ENCODE peak calls at places on chromosomes 12 and 14, in nine cellular contexts. W is testis, C is fibroblast of pulmonary artery, D is AG10803, Y is fibroblast of the aortic adventitia, M is adrenal gland, F is psoas muscle, I is cardiac fibroblast, H is transverse colon. N is an unnamed sample.

GRCh38 chr14:75978249-75978731 is 3.5 kb downstream of the TGFB3 start:
- DNase-seq in C (no peak), F (no peak), W (no peak), H (peak; percentile 19), Y (no peak), M (no peak), I (no peak), D (peak; percentile 23), N (peak; percentile 31)

GRCh38 chr12:82174936-82175335 is 183.3 kb downstream of the CCDC59 start:
- DNase-seq in C (no peak), F (no peak), M (peak; percentile 63), I (no peak), Y (no peak), D (no peak), H (no peak), W (no peak), N (no peak)

GRCh38 chr14:50060871-50061663 is 55.3 kb downstream of the VCPKMT start:
- DNase-seq in D (peak; percentile 93), Y (peak; percentile 96), H (peak; percentile 47), I (peak; percentile 95), F (peak; percentile 67), W (peak; percentile 50), M (peak; percentile 87), C (peak; percentile 95), N (peak; percentile 97)

GRCh38 chr12:115871714-115872113 is 405.8 kb downstream of the MED13L start:
- DNase-seq in Y (peak; percentile 19), W (peak; percentile 31), D (peak; percentile 24), I (peak; percentile 33), M (no peak), H (peak; percentile 16), F (no peak), C (peak; percentile 24), N (peak; percentile 23)

GRCh38 chr14:68723808-68724268 is 69.0 kb downstream of the ZFP36L1 start:
- DNase-seq in D (no peak), W (no peak), H (no peak), C (no peak), M (no peak), F (no peak), Y (no peak), I (no peak), N (peak; percentile 68)

GRCh38 chr14:100025111-100025510 is 40.1 kb upstream of the EVL start:
- DNase-seq in C (peak; percentile 50), W (peak; percentile 30), I (peak; percentile 47), H (peak; percentile 17), Y (peak; percentile 36), F (no peak), M (peak; percentile 59), D (peak; percentile 29), N (peak; percentile 55)

GRCh38 chr14:92964124-92965109 is 41.5 kb downstream of the CHGA start:
- DNase-seq in H (no peak), I (no peak), W (no peak), D (no peak), Y (no peak), C (no peak), M (no peak), F (peak; percentile 38), N (no peak)

GRCh38 chr12:106033161-106033675 is 105.5 kb downstream of the NUAK1 start:
- DNase-seq in M (no peak), W (no peak), F (no peak), I (no peak), C (no peak), Y (no peak), H (no peak), D (no peak), N (no peak)

GRCh38 chr12:110105961-110106540 is 18.1 kb upstream of the IFT81 start:
- DNase-seq in F (no peak), Y (peak; percentile 31), I (peak; percentile 20), M (no peak), D (peak; percentile 42), W (no peak), C (no peak), H (no peak), N (peak; percentile 28)

GRCh38 chr12:6084261-6084968 is 40.1 kb downstream of the VWF start:
- DNase-seq in D (peak; percentile 75), M (peak; percentile 78), F (no peak), Y (peak; percentile 88), W (no peak), I (peak; percentile 80), H (peak; percentile 15), C (peak; percentile 84), N (peak; percentile 35)

GRCh38 chr14:102255401-102256190 is 49.4 kb downstream of the MOK start:
- DNase-seq in I (peak; percentile 85), W (no peak), M (no peak), H (no peak), F (no peak), D (peak; percentile 44), C (peak; percentile 83), Y (peak; percentile 86), N (peak; percentile 81)

GRCh38 chr12:107845980-107846659 is 71.6 kb downstream of the ASCL4 start:
- DNase-seq in I (no peak), C (no peak), F (no peak), H (no peak), Y (peak; percentile 2), D (no peak), M (no peak), W (no peak), N (no peak)

GRCh38 chr12:109523071-109523470 is 45.6 kb downstream of the UBE3B start:
- DNase-seq in F (no peak), H (no peak), D (no peak), M (peak; percentile 77), C (no peak), W (no peak), Y (no peak), I (no peak), N (no peak)

GRCh38 chr12:12441891-12442461 is 85.1 kb downstream of the BORCS5 start:
- DNase-seq in W (no peak), F (no peak), Y (peak; percentile 59), I (peak; percentile 51), D (no peak), M (no peak), C (peak; percentile 50), H (no peak), N (peak; percentile 19)

GRCh38 chr14:93036652-93037341 is 78.9 kb downstream of the ITPK1 start:
- DNase-seq in I (peak; percentile 83), F (no peak), C (peak; percentile 89), M (no peak), D (peak; percentile 38), H (no peak), W (peak; percentile 72), Y (peak; percentile 54), N (peak; percentile 32)

GRCh38 chr14:40273417-40273816 is 841.2 kb upstream of the FBXO33 start:
- DNase-seq in Y (no peak), C (no peak), H (no peak), D (no peak), W (no peak), I (no peak), M (no peak), F (no peak), N (no peak)

GRCh38 chr12:43338848-43339526 is 213.0 kb downstream of the ADAMTS20 start:
- DNase-seq in M (no peak), Y (peak; percentile 78), F (no peak), D (peak; percentile 54), H (no peak), I (peak; percentile 79), W (no peak), C (peak; percentile 75), N (peak; percentile 74)

GRCh38 chr12:23729354-23729753 is 220.1 kb downstream of the SOX5 start:
- DNase-seq in D (no peak), C (peak; percentile 42), I (no peak), M (no peak), H (no peak), W (no peak), Y (peak; percentile 35), F (no peak), N (no peak)

GRCh38 chr14:55446833-55447232 is 6.4 kb upstream of the TBPL2 start:
- DNase-seq in W (peak; percentile 36), Y (peak; percentile 86), H (no peak), M (peak; percentile 79), C (peak; percentile 85), D (peak; percentile 73), F (no peak), I (peak; percentile 90), N (peak; percentile 74)

DNA sequence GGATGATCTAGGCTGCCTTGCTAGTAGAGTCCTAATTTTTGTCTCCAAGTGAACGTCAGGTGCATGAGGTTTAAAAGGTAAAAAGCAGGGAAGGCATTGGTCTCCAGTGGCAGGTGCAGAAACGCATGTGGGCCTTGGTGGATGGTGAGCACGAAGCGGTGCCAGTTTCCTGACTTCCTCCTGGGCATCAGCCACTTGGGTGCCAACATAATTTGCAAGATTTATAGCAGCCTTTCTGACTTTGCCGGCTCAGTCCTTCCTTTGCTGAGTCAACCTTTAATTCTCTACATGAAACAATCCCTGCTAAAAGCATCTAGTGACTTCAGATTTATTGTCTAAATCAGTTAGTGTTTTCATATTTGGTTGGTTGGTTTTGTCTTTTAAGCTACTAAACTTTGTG is 355.7 kb upstream of the TMEM132C start:
- DNase-seq in I (no peak), W (no peak), C (no peak), D (no peak), H (peak; percentile 14), M (peak; percentile 64), F (no peak), Y (no peak), N (no peak)
- TF ChIP-seq CTCF in I (no peak), W (no peak), C (no peak), D (no peak), H (no peak), M (no peak), F (no peak), Y (no peak), N (no peak)

DNA sequence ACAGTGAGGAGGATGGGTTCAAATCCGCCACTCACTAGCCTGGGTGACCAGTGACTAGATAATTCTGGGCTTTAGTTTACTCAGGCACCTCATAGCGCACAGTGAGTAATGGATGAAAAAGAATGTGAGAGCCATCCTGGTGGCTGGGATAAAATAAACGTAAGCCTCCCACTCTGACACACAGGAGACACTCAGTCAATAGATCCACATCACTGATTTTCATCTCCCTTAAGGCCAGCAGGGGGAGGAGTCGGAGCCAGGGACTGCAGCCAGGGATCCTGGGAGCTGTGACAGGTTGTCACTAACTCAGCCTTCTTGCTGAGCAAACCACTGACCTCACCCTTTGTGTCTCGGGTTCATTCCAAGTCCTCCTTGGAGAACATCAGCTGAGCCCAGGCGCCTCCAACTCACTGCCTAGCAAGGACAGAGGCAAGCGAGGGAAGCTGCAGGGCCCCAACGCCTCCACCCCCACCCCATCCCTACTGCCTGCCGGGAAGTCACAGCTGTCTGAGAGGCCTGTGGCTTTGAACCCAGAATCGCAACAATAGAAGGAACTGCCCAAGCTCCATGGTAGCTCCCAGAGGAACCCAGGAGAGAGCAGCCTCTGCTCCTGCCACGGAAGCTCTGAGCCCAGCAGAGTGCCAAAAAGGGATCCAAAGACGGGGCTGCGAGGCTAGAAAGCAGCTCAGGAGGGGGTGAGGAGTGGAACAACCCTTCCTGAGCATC is 30.7 kb downstream of the PXN start:
- DNase-seq in W (peak; percentile 91), M (peak; percentile 98), F (peak; percentile 96), D (peak; percentile 98), I (peak; percentile 96), H (peak; percentile 77), C (peak; percentile 96), Y (peak; percentile 99), N (peak; percentile 95)
- H3K4me3 ChIP-seq in W (no peak overlapping the region), M (no peak overlapping the region), F (peak overlapping the region; percentile 29), D (peak overlapping the region; percentile 30), I (no peak overlapping the region), H (no peak overlapping the region), C (peak overlapping the region; percentile 10), Y (no peak overlapping the region), N (no peak overlapping the region)

GRCh38 chr12:89376844-89377243 is 24.5 kb upstream of the DUSP6 start:
- DNase-seq in Y (no peak), I (no peak), W (no peak), C (no peak), H (no peak), F (no peak), M (no peak), D (no peak), N (no peak)
- TF ChIP-seq CTCF in Y (no peak), I (no peak), W (no peak), C (no peak), H (no peak), F (no peak), M (no peak), D (no peak), N (no peak)

GRCh38 chr12:54588110-54588831 is at the start of gene PPP1R1A:
- DNase-seq in C (no peak), Y (no peak), W (no peak), F (peak; percentile 75), I (no peak), D (no peak), H (peak; percentile 12), M (no peak), N (no peak)
- H3K4me3 ChIP-seq in C (no peak within 1 kb of the TSS), Y (no peak within 1 kb of the TSS), W (peak within 1 kb of the TSS; percentile 52), F (peak within 1 kb of the TSS; percentile 83), I (peak within 1 kb of the TSS; percentile 11), D (no peak within 1 kb of the TSS), H (peak within 1 kb of the TSS; percentile 57), M (no peak within 1 kb of the TSS), N (no peak within 1 kb of the TSS)